ENCODE peak calls at places on chromosome 20, in four cellular contexts. B, S, D and V are unnamed samples.

GRCh38 chr20:44357555-44358130 is 2.1 kb downstream of the HNF4A start:
- DNase-seq in B (no peak), S (no peak), D (no peak), V (no peak)

GRCh38 chr20:62501801-62502495 is 26.2 kb upstream of the GATA5 start:
- DNase-seq in B (no peak), S (peak), D (no peak), V (peak)

GRCh38 chr20:48329676-48330644 is 497.8 kb downstream of the PREX1 start:
- DNase-seq in B (no peak), S (no peak), D (no peak), V (no peak)

GRCh38 chr20:14341782-14342181 is 4.4 kb upstream of the FLRT3 start:
- DNase-seq in B (no peak), S (no peak), D (no peak), V (no peak)

GRCh38 chr20:62711703-62712101 is 3.1 kb downstream of the NTSR1 start:
- DNase-seq in B (no peak), S (no peak), D (peak), V (no peak)

GRCh38 chr20:63563186-63563935 is 9.4 kb downstream of the FNDC11 start:
- DNase-seq in B (no peak), S (no peak), D (no peak), V (no peak)

GRCh38 chr20:45908086-45908485 is 3.9 kb downstream of the PLTP start:
- DNase-seq in B (no peak), S (no peak), D (no peak), V (no peak)

GRCh38 chr20:37325206-37325605 is 20.7 kb upstream of the SRC start:
- DNase-seq in B (no peak), S (no peak), D (no peak), V (no peak)

GRCh38 chr20:31913431-31914157 is 38.3 kb downstream of the PDRG1 start:
- DNase-seq in B (no peak), S (no peak), D (no peak), V (no peak)

GRCh38 chr20:32207211-32207625 is 325 bp downstream of the PLAGL2 start:
- DNase-seq in B (no peak), S (no peak), D (no peak), V (no peak)

GRCh38 chr20:45890077-45890996 is 671 bp downstream of the NEURL2 start:
- DNase-seq in B (peak), S (peak), D (peak), V (peak)

GRCh38 chr20:20369353-20370086 is 1.6 kb downstream of the INSM1 start:
- DNase-seq in B (no peak), S (no peak), D (peak), V (no peak)

GRCh38 chr20:8853805-8854338 is 215.0 kb upstream of the PLCB4 start:
- DNase-seq in B (peak), S (no peak), D (peak), V (no peak)

GRCh38 chr20:61688411-61688810 is 377.3 kb downstream of the TAF4 start:
- DNase-seq in B (no peak), S (no peak), D (no peak), V (no peak)

GRCh38 chr20:49594143-49594928 is 26.4 kb upstream of the PTGIS start:
- DNase-seq in B (peak), S (peak), D (no peak), V (peak)

GRCh38 chr20:59145926-59146800 is 17.5 kb upstream of the ZNF831 start:
- DNase-seq in B (no peak), S (peak), D (no peak), V (peak)

GRCh38 chr20:37890643-37891042 is 12.3 kb upstream of the VSTM2L start:
- DNase-seq in B (no peak), S (no peak), D (peak), V (no peak)

GRCh38 chr20:43996240-43996930 is 81.7 kb downstream of the TOX2 start:
- DNase-seq in B (no peak), S (no peak), D (no peak), V (no peak)